ENCODE peak calls at places on chromosomes 13 and 19, in four cellular contexts. H, J, K and O are unnamed samples.

GRCh38 chr13:110107568-110108347 is 199.2 kb downstream of the COL4A1 start:
- DNase-seq in H (no peak), J (no peak), K (no peak), O (peak)

GRCh38 chr13:36801035-36801434 is 18.0 kb upstream of the RFXAP start:
- DNase-seq in H (no peak), J (no peak), K (no peak), O (no peak)

GRCh38 chr19:9354651-9355050 is 8.2 kb upstream of the ZNF177 start:
- DNase-seq in H (no peak), J (no peak), K (no peak), O (peak)

GRCh38 chr19:751501-752341 is 809 bp downstream of the MISP start:
- DNase-seq in H (peak), J (no peak), K (no peak), O (peak)

GRCh38 chr13:40533072-40533471 is 133.4 kb downstream of the FOXO1 start:
- DNase-seq in H (no peak), J (no peak), K (no peak), O (no peak)

GRCh38 chr19:5800361-5801270 is 4.3 kb upstream of the NRTN start:
- DNase-seq in H (peak), J (no peak), K (no peak), O (no peak)

GRCh38 chr13:73018336-73018735 is 40.5 kb upstream of the KLF5 start:
- DNase-seq in H (peak), J (no peak), K (no peak), O (no peak)

GRCh38 chr13:40440990-40441820 is 225.2 kb downstream of the FOXO1 start:
- DNase-seq in H (no peak), J (no peak), K (no peak), O (peak)

GRCh38 chr13:26706381-26706780 is 54.2 kb downstream of the GPR12 start:
- DNase-seq in H (no peak), J (no peak), K (no peak), O (no peak)

GRCh38 chr19:37718357-37718756 is 1.2 kb downstream of the ZNF607 start:
- DNase-seq in H (peak), J (no peak), K (no peak), O (peak)

GRCh38 chr13:67119481-67119883 is 110.7 kb downstream of the PCDH9 start:
- DNase-seq in H (no peak), J (no peak), K (no peak), O (no peak)

GRCh38 chr19:48618278-48618915 is 581 bp downstream of the RPL18 start:
- DNase-seq in H (no peak), J (no peak), K (no peak), O (no peak)

GRCh38 chr19:52398091-52398461 is 427 bp downstream of the ZNF528 start:
- DNase-seq in H (peak), J (no peak), K (no peak), O (peak)

GRCh38 chr19:18385675-18386542 is at the start of gene GDF15:
- DNase-seq in H (peak), J (no peak), K (no peak), O (peak)

GRCh38 chr19:5154799-5155426 is 185.7 kb downstream of the PTPRS start:
- DNase-seq in H (no peak), J (no peak), K (no peak), O (peak)

GRCh38 chr19:19642506-19643157 is 825 bp downstream of the GMIP start:
- DNase-seq in H (no peak), J (no peak), K (no peak), O (peak)

GRCh38 chr13:98262307-98262706 is 85.2 kb upstream of the RNF113B start:
- DNase-seq in H (no peak), J (no peak), K (no peak), O (no peak)

GRCh38 chr13:34208326-34208725 is 390.4 kb downstream of the RFC3 start:
- DNase-seq in H (no peak), J (no peak), K (no peak), O (no peak)

GRCh38 chr13:34207334-34207733 is 389.4 kb downstream of the RFC3 start:
- DNase-seq in H (no peak), J (no peak), K (no peak), O (no peak)

GRCh38 chr13:34207872-34208271 is 389.9 kb downstream of the RFC3 start:
- DNase-seq in H (no peak), J (no peak), K (no peak), O (no peak)
- TF ChIP-seq TCF12 in H (no peak), J (no peak), K (no peak), O (no peak)

DNA sequence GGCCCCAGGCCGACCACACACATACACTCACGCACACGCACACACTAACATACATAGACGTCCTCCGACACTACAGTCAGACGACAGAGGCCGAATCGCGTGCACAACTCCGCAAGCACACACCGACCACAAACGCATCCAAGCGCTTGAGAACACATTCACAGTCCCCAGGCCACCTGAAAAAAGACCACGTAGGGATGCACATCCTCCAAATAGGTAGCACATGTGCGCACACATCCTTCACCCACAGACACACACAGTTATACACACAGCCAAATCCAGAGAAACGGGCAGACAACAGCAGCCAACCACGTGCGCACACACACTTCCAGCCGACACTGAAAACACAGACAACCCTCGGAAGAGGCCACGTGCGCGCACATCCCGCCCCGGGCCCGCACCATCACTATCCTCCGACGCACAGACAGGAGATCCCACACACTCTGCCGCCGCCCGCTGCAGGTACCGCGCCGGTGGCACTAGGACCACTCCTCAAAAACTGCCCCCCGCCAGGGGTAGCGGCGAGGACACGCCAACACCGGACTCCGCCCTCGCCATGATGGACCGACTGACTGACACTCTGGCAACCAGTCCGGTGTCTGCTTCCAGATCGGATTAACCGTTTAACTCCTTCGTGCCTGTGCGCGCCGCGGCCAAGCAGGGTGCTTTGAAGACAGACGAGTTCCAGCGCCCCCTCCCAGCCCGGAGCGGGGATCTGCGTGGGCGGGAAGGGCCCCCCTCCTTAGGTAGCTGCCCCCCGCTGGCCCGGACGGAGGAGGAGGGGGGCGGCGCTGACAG is 493 bp upstream of the PDE4A start:
- DNase-seq in H (no peak), J (no peak), K (peak), O (peak)
- H3K4me3 ChIP-seq in H (peak), J (peak), K (peak), O (peak)

GRCh38 chr13:20474515-20474914 is 51.1 kb downstream of the CRYL1 start:
- DNase-seq in H (no peak), J (no peak), K (no peak), O (no peak)

GRCh38 chr13:20477394-20477793 is 48.3 kb downstream of the CRYL1 start:
- DNase-seq in H (no peak), J (no peak), K (no peak), O (no peak)

GRCh38 chr13:20473139-20473538 is 52.5 kb downstream of the CRYL1 start:
- DNase-seq in H (no peak), J (no peak), K (no peak), O (no peak)

GRCh38 chr13:20473888-20474287 is 51.8 kb downstream of the CRYL1 start:
- DNase-seq in H (no peak), J (no peak), K (no peak), O (no peak)

GRCh38 chr13:20475927-20476691 is 49.5 kb downstream of the CRYL1 start:
- DNase-seq in H (no peak), J (peak), K (no peak), O (no peak)
- TF ChIP-seq TCF12 in H (no peak), J (peak), K (no peak), O (no peak)

GRCh38 chr13:113936166-113936565 is 37.7 kb downstream of the C13orf46 start:
- DNase-seq in H (no peak), J (no peak), K (no peak), O (peak)

GRCh38 chr13:113933901-113934300 is 40.0 kb downstream of the C13orf46 start:
- DNase-seq in H (no peak), J (no peak), K (no peak), O (no peak)

GRCh38 chr13:113934576-113934975 is 39.3 kb downstream of the C13orf46 start:
- DNase-seq in H (no peak), J (no peak), K (no peak), O (peak)

GRCh38 chr13:113935523-113935922 is 38.4 kb downstream of the C13orf46 start:
- DNase-seq in H (no peak), J (no peak), K (no peak), O (peak)

GRCh38 chr13:113935081-113935511 is 38.8 kb downstream of the C13orf46 start:
- DNase-seq in H (no peak), J (no peak), K (no peak), O (peak)
- H3K4me3 ChIP-seq in H (no peak), J (no peak), K (no peak), O (no peak)

GRCh38 chr19:41025411-41025810 is 34.3 kb downstream of the CYP2B6 start:
- DNase-seq in H (no peak), J (no peak), K (no peak), O (no peak)
- TF ChIP-seq TCF12 in H (no peak), J (no peak), K (no peak), O (no peak)

GRCh38 chr13:29892149-29892548 is 41.7 kb upstream of the UBL3 start:
- DNase-seq in H (no peak), J (no peak), K (no peak), O (no peak)
- H3K4me3 ChIP-seq in H (no peak), J (no peak), K (no peak), O (no peak)

GRCh38 chr19:15378529-15379082 is 981 bp downstream of the AKAP8 start:
- DNase-seq in H (peak), J (no peak), K (no peak), O (peak)
- TF ChIP-seq TCF12 in H (no peak), J (no peak), K (no peak), O (no peak)